ENCODE peak calls at places on chromosomes 16 and 17, in seven cellular contexts. D is HEK293T; S is HTR-8/SVneo; M is GM06990; J is activated CD4-positive, alpha-beta T cell treated with anti-CD3 and anti-CD28 coated beads for 48 hours; Z is stimulated activated CD4-positive, alpha-beta T cell treated with anti-CD3 and anti-CD28 coated beads, TNF-alpha, amount 100 ng/mL, for 4 hours; N is stimulated activated CD8-positive, alpha-beta memory T cell treated with anti-CD3 and anti-CD28 coated beads, Interleukin-4, amount 100 ng/mL, for 24 hours. C is an unnamed sample.

GRCh38 chr17:15999974-16000827 is 577 bp downstream of the TTC19 start:
- DNase-seq in D (peak), S (peak), M (peak), J (peak), Z (no peak), N (no peak), C (peak)

GRCh38 chr17:64200080-64201042 is 62.7 kb downstream of the TEX2 start:
- DNase-seq in D (no peak), S (no peak), M (no peak), J (peak), Z (no peak), N (no peak), C (no peak)

GRCh38 chr16:88760424-88761142 is 24.4 kb downstream of the PIEZO1 start:
- DNase-seq in D (no peak), S (no peak), M (no peak), J (no peak), Z (no peak), N (no peak), C (no peak)

GRCh38 chr17:1830288-1830687 is 483 bp downstream of the RPA1 start:
- DNase-seq in D (peak), S (peak), M (no peak), J (peak), Z (no peak), N (no peak), C (no peak)

GRCh38 chr17:82517230-82517865 is 2.2 kb upstream of the FOXK2 start:
- DNase-seq in D (no peak), S (no peak), M (no peak), J (no peak), Z (no peak), N (no peak), C (no peak)

GRCh38 chr17:42414782-42415409 is 8.2 kb downstream of the CAVIN1 start:
- DNase-seq in D (peak), S (no peak), M (peak), J (peak), Z (peak), N (no peak), C (no peak)

GRCh38 chr17:41972571-41973411 is 6.2 kb downstream of the CNP start:
- DNase-seq in D (no peak), S (no peak), M (no peak), J (no peak), Z (no peak), N (no peak), C (no peak)

GRCh38 chr17:8481089-8481488 is 45.4 kb downstream of the NDEL1 start:
- DNase-seq in D (no peak), S (no peak), M (no peak), J (peak), Z (no peak), N (no peak), C (no peak)

GRCh38 chr16:68823401-68823800 is 19.9 kb upstream of the TANGO6 start:
- DNase-seq in D (no peak), S (peak), M (no peak), J (no peak), Z (no peak), N (no peak), C (no peak)

GRCh38 chr16:87490091-87490798 is 2.6 kb downstream of the ZCCHC14 start:
- DNase-seq in D (no peak), S (no peak), M (no peak), J (no peak), Z (no peak), N (no peak), C (no peak)

GRCh38 chr17:17679748-17680147 is 1.5 kb upstream of the RAI1 start:
- DNase-seq in D (no peak), S (no peak), M (no peak), J (no peak), Z (no peak), N (no peak), C (no peak)

GRCh38 chr17:17749025-17749772 is 67.9 kb downstream of the RAI1 start:
- DNase-seq in D (no peak), S (no peak), M (peak), J (no peak), Z (no peak), N (no peak), C (no peak)

GRCh38 chr16:9908613-9909012 is 273.6 kb downstream of the GRIN2A start:
- DNase-seq in D (no peak), S (no peak), M (no peak), J (no peak), Z (no peak), N (no peak), C (no peak)

GRCh38 chr16:67277294-67277998 is 1.9 kb upstream of the PLEKHG4 start:
- DNase-seq in D (no peak), S (peak), M (no peak), J (peak), Z (no peak), N (no peak), C (no peak)